ENCODE peak calls at places on chromosomes 4 and X, in five cellular contexts. X, M, B, Y and W are unnamed samples.

GRCh38 chrX:49919617-49920016 is 2.8 kb upstream of the CLCN5 start:
- DNase-seq in X (peak; percentile 55), M (peak; percentile 13), B (no peak), Y (no peak), W (no peak)

GRCh38 chr4:127965803-127966175 is 583 bp downstream of the ABHD18 start:
- DNase-seq in X (peak; percentile 59), M (no peak), B (peak; percentile 90), Y (no peak), W (peak; percentile 10)

GRCh38 chr4:55398966-55399365 is 3.2 kb downstream of the TMEM165 start:
- DNase-seq in X (no peak), M (no peak), B (no peak), Y (no peak), W (no peak)

GRCh38 chrX:53048169-53049126 is at the start of gene GPR173:
- DNase-seq in X (no peak), M (peak; percentile 17), B (peak; percentile 71), Y (no peak), W (peak; percentile 14)

GRCh38 chr4:122673252-122673651 is 52.4 kb upstream of the IL21 start:
- DNase-seq in X (no peak), M (no peak), B (no peak), Y (no peak), W (no peak)

GRCh38 chr4:88803600-88804096 is 106.0 kb upstream of the NAP1L5 start:
- DNase-seq in X (no peak), M (peak; percentile 17), B (no peak), Y (no peak), W (peak; percentile 2)

GRCh38 chr4:47744843-47745382 is 93.0 kb downstream of the CORIN start:
- DNase-seq in X (no peak), M (no peak), B (no peak), Y (no peak), W (no peak)

GRCh38 chr4:147103403-147103946 is 157.8 kb upstream of the TTC29 start:
- DNase-seq in X (no peak), M (peak; percentile 45), B (no peak), Y (no peak), W (peak; percentile 30)

GRCh38 chrX:101229155-101229554 is 9.6 kb downstream of the DRP2 start:
- DNase-seq in X (no peak), M (no peak), B (no peak), Y (no peak), W (peak; percentile 33)

GRCh38 chrX:109740076-109740809 is 7.2 kb upstream of the ACSL4 start:
- DNase-seq in X (no peak), M (no peak), B (no peak), Y (no peak), W (no peak)

GRCh38 chr4:174763454-174764104 is 65.5 kb downstream of the GLRA3 start:
- DNase-seq in X (no peak), M (no peak), B (no peak), Y (no peak), W (no peak)

GRCh38 chr4:169484485-169484884 is 127.9 kb downstream of the NEK1 start:
- DNase-seq in X (no peak), M (no peak), B (no peak), Y (no peak), W (no peak)

GRCh38 chr4:105191621-105192210 is 45.0 kb downstream of the TET2 start:
- DNase-seq in X (no peak), M (no peak), B (no peak), Y (no peak), W (no peak)

GRCh38 chr4:24754586-24754985 is 40.8 kb upstream of the SOD3 start:
- DNase-seq in X (no peak), M (no peak), B (no peak), Y (no peak), W (no peak)

DNA sequence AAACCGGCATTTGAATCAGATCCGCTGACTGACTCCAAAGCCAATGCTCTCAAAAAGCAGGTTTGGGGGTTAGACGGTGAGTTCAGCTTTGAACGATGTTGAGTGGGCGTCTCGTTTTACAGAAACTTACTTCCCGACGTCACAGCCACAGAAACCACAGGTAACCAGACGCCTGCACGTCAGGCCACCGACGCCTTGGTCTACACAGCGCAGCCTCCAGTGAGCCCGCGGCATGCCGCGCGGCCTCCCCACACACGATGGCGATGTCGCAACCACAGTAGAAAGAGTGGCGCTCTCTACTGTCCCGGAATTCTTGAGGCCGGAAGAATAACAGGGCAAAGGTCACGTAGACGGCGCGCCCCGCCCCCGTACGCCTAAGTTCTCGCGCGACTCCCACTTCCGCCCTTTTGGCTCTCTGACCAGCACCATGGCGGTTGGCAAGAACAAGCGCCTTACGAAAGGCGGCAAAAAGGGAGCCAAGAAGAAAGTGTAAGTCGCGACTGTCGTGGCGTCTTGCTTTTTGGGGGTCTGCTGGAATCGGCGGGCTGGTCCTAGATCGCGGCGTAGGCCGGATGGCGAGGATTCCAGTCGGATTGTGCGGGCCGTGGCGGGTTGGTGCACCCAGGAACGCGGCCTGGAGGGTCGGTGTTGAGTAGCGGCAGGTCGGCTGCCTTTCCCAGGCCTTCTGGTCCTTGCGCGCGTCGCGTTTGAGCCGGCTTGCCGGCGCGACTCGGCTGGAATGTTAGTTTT is at the start of gene RPS3A:
- DNase-seq in X (peak; percentile 97), M (peak; percentile 95), B (peak; percentile 99), Y (peak; percentile 87), W (peak; percentile 63)
- TF ChIP-seq POLR2A in X (no peak), M (peak; percentile 81), B (peak; percentile 77), Y (no peak), W (peak; percentile 64)

GRCh38 chr4:86934772-86935498 is at the start of gene AFF1:
- DNase-seq in X (peak; percentile 94), M (peak; percentile 77), B (peak; percentile 98), Y (peak; percentile 60), W (peak; percentile 51)
- TF ChIP-seq POLR2A in X (no peak), M (peak; percentile 83), B (peak; percentile 94), Y (no peak), W (peak; percentile 90)

GRCh38 chrX:154369453-154370299 is 4.8 kb downstream of the FLNA start:
- DNase-seq in X (no peak), M (peak; percentile 63), B (peak; percentile 85), Y (peak; percentile 19), W (peak; percentile 78)

GRCh38 chrX:154366666-154367055 is 7.8 kb downstream of the FLNA start:
- DNase-seq in X (no peak), M (no peak), B (peak; percentile 39), Y (no peak), W (no peak)

GRCh38 chrX:154370300-154370881 is 4.0 kb downstream of the FLNA start:
- DNase-seq in X (no peak), M (no peak), B (peak; percentile 88), Y (no peak), W (no peak)

GRCh38 chrX:154367474-154368308 is 6.7 kb downstream of the FLNA start:
- DNase-seq in X (no peak), M (no peak), B (peak; percentile 52), Y (no peak), W (no peak)

DNA sequence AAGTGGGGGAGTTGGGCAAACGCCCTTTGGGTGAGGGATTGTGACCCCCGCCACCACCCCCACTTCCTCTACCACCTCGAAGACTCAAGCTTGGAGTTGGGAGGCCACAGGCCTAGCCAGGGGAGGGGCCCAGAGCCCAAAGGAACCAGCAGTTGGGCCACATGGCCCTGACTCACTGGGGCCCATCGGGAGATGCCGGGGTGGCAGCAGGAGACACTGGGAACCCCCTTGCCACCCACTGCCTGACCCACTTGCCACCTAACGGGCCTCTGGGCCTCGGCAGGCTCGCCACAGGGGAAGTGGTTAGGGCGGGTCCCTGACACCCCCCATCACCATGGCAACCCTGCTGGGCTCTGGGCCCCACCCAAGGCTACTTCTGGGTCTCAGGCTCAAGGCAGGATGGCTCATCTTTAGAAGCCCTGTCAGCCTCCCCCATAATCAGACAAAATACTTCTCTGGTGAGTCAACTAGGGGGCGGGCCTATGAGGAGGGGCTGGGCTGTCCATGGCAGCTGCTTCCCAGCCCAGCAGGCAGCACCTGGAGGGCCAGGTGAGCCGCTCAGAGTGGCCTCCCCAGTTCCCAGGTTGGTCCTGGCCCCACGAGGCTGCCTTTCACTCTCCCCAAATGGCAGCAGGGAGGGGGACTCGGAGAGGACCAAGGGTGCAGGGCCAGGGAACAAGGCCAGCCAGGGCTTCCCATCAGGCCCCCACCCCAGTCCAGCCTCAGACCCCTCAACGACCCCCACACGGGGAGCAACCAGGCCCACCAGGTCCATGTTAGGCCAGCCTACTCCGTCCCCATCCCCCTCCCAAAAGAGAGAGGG is 5.6 kb downstream of the FLNA start:
- DNase-seq in X (peak; percentile 61), M (peak; percentile 45), B (peak; percentile 86), Y (peak; percentile 51), W (peak; percentile 78)
- TF ChIP-seq POLR2A in X (no peak), M (no peak), B (no peak), Y (no peak), W (peak; percentile 39)

DNA sequence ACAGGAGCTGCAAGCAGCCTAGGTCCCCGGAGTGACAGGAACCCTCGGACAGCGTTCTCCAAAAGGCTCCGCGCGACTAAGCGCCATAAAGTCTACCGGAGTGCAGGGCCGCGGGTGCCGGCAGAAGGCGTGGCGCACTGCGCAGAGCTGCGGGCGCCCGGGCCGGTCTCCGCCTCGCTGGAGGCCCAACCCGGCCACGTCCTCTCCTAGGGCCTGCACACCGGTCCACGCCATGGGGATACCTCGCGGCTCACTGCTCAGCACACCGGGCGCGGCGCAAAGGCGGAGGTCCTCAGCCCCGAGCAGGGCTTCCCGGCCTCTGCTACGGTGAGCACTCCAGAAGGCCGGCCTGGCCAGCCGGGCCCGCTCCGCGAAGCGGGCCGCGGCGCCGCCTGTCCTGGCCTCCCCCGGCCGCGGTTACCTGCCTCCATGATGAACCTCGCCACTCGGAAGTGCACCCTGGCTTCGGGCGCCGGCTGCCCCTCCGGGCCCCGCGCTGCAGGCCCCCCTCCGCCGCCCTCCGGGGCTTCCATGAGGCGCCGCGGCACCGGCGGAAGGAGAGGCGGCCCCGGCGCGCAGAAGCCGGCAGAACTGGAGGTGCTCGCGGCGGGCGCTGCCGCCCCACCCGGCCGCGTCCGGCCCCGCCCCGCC is at the start of gene CCNQ:
- DNase-seq in X (peak; percentile 30), M (no peak), B (peak; percentile 87), Y (no peak), W (no peak)
- TF ChIP-seq POLR2A in X (no peak), M (no peak), B (no peak), Y (no peak), W (peak; percentile 67)

GRCh38 chrX:48800574-48801280 is 1.1 kb upstream of the HDAC6 start:
- DNase-seq in X (no peak), M (no peak), B (no peak), Y (no peak), W (no peak)
- TF ChIP-seq POLR2A in X (no peak), M (no peak), B (no peak), Y (no peak), W (no peak)

DNA sequence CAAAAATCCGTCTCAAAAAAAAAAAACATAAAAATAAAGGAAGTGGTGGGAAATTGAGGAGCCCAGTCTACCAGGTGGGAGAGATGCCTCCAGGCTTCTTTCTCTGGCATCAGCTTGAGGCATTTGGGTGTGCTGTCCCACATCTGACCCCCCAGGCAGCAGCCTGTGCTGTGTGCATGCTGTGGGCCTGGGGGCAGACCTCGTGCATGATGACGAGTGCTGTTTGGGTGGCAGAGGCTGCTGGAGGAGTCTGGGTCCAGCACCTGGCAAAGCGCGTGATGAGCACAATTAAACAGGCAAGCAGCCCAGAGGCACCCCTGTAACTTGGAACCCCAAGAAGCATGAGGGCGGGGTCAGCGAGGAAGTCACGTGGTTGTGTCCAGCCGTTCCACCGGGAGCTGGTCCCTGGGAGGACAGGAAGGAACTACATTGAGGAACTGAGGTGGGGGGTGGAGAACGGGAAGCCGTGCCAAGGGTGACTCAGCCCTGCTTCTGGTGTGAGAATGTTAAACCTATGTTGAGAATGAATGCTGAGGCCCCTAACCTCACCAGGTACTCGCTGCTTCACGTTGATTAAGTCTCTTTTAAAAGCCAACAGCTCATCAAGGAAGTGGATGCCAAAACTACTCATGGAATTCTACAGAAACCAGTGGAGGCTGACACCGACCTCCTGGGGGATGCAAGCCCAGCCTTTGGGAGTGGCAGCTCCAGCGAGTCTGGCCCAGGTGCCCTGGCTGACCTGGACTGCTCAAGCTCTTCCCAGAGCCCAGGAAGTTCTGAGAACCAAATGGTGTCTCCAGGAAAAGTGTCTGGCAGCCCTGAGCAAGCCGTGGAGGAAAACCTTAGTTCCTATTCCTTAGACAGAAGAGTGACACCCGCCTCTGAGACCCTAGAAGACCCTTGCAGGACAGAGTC is 6.1 kb downstream of the TACC3 start:
- DNase-seq in X (peak; percentile 67), M (peak; percentile 27), B (no peak), Y (no peak), W (peak; percentile 76)
- TF ChIP-seq POLR2A in X (no peak), M (no peak), B (no peak), Y (no peak), W (no peak)